ENCODE peak calls at places on chromosomes 16 and 17, in four cellular contexts. K is HepG2, W is K562, M is GM12878. P is an unnamed sample.

GRCh38 chr17:14295676-14296075 is 5.2 kb upstream of the HS3ST3B1 start:
- DNase-seq in M (no peak), K (no peak), W (no peak), P (no peak)

GRCh38 chr16:70522216-70523000 is 946 bp downstream of the COG4 start:
- DNase-seq in M (no peak), K (no peak), W (no peak), P (no peak)

GRCh38 chr17:26807024-26807423 is 486.9 kb upstream of the WSB1 start:
- DNase-seq in K (no peak), M (no peak), W (no peak), P (no peak)

GRCh38 chr17:4032245-4032644 is 68.0 kb upstream of the ATP2A3 start:
- DNase-seq in W (no peak), M (no peak), K (no peak), P (no peak)

GRCh38 chr17:4485676-4486646 is 12.7 kb upstream of the SPNS2 start:
- DNase-seq in K (no peak), M (no peak), W (no peak), P (no peak)

GRCh38 chr16:31354394-31355291 is at the start of gene ITGAX:
- DNase-seq in M (peak), K (no peak), W (peak), P (no peak)

GRCh38 chr16:5450435-5451104 is 353.0 kb upstream of the EEF2KMT start:
- DNase-seq in W (no peak), K (no peak), M (no peak), P (no peak)

GRCh38 chr17:2056221-2057129 is 1.6 kb downstream of the HIC1 start:
- DNase-seq in W (no peak), M (no peak), K (no peak), P (no peak)

GRCh38 chr16:65123846-65124513 is 2.1 kb upstream of the CDH11 start:
- DNase-seq in K (no peak), M (no peak), W (no peak), P (no peak)

GRCh38 chr16:85227262-85227923 is 115.1 kb upstream of the CIBAR2 start:
- DNase-seq in M (peak), K (no peak), W (no peak), P (no peak)

GRCh38 chr16:56355221-56355620 is 70.1 kb downstream of the AMFR start:
- DNase-seq in M (no peak), W (no peak), K (no peak), P (no peak)

GRCh38 chr17:39740357-39741111 is 2.8 kb downstream of the GRB7 start:
- DNase-seq in W (peak), K (peak), M (no peak), P (no peak)

GRCh38 chr17:64354824-64355535 is 35.7 kb downstream of the PECAM1 start:
- DNase-seq in K (no peak), M (no peak), W (no peak), P (no peak)

GRCh38 chr17:68599091-68599872 is 1.9 kb downstream of the FAM20A start:
- DNase-seq in K (no peak), W (no peak), M (no peak), P (no peak)

GRCh38 chr17:31115168-31115567 is 20.4 kb downstream of the NF1 start:
- DNase-seq in W (no peak), K (no peak), M (no peak), P (no peak)

DNA sequence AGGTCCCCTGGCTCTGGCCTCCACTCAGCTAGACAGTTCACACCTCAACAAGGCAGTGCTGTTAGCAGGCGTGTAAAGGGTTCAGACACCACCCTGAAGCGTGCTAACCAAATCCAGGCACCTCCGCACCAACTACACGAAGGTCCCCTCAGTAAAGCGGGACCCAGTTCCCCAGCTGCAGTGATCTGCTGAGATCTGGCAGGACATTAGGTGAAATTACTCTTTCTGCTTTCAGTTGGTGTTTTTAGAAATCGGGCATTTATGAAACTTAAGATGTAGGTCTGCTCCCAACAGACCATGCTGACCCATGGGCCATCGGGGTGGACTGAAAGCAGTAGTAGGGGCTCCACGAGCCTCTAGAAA is 27.1 kb downstream of the FBXO31 start:
- DNase-seq in M (no peak), W (no peak), K (no peak), P (no peak)
- TF ChIP-seq BHLHE40 in M (no peak), W (no peak), K (no peak), P (no peak)

GRCh38 chr16:719815-720506 is 985 bp upstream of the ANTKMT start:
- DNase-seq in K (peak), M (no peak), W (peak), P (no peak)
- TF ChIP-seq FOXM1 in K (no peak), M (no peak), W (no peak), P (no peak)

GRCh38 chr16:48393843-48394703 is 8.9 kb upstream of the SIAH1 start:
- DNase-seq in M (no peak), K (no peak), W (peak), P (no peak)
- TF ChIP-seq BHLHE40 in M (no peak), K (no peak), W (no peak), P (no peak)

GRCh38 chr17:41333836-41334235 is 16.8 kb downstream of the KRT33A start:
- DNase-seq in K (no peak), W (no peak), M (no peak), P (no peak)
- TF ChIP-seq FOXM1 in K (no peak), W (no peak), M (no peak), P (no peak)

DNA sequence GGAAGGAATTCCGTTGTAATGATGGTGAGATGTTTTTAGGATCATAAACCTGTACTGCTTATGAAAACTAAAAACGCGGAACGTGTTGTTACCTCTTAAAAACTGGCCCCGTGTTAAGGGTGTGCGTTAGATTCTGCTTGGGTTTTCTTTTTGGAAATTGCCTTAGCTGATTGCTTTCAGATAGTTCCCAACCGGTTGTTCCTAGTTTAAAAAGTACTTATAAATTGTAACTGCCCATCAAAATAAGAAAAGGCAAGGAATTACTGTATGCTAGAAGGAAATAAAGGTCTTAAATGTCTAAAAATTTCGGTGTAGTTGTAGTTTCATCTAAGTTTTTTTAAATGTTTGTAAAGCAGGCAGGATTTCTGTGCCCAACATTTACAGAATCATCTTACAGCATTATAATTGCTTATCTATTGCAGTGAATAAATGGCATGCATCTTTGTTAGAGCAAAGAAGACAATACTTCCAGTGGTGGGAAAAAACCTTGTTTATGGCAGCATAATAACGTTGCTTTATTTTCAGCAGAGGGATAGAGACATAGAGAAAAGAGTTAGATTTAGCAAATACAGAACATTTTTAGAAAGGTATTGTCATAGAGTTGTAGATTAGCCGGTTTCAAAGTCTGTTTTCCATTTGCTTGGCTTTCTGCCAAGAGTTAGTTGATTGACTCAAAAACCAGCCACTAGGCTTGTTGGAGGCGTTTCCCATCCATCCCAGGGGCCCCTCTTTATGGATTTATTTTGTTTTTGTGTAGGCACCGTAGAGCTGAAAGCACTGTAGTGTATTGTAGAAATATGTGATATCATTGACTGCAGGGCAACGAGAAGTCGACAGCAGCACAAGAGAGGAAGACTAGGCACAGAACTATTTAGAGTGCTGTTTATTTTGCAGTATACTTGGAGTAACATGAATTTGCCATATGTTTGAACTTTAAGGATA is 1.7 kb downstream of the PPM1D start:
- DNase-seq in M (peak), K (peak), W (peak), P (peak)
- TF ChIP-seq BHLHE40 in M (no peak), K (no peak), W (no peak), P (no peak)

DNA sequence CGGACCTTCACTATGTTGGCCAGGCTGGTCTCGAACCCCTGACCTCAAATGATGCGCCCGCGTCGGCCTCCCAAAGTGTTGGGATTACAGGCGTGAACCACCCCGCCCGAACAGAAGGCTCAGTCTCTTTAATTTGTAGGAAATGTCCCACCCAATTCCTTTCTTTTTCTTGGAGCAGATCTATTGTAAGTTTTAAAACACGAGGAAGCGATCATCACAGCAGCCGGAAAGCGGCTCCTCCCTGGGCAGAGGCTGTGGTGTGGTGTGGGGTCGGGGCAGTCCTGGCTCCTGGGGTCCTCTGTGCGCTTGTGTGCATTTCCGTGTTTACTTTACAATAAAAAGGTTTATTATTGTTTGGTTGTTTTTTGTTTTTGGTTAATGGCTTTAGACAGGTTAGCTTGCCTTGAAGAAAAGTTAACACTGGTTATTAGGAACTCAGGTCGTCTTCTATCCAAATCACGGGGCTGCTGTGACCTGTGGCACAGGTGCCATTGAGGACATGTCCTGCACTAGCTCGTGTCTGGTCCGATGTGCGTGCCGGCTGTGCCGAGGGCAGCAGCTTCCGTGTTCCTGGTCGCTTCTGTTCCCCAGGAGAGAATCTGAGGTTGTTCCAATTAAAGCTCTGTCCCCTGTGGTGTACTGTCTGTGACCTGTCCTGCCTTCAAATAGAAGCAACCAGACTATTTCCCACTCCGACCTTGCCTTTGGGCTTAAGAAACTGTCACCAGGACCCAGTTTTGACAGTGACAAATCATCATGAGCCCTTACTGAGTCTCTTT is 83.1 kb downstream of the SEC14L1 start:
- DNase-seq in K (no peak), M (no peak), W (no peak), P (no peak)
- TF ChIP-seq FOXM1 in K (no peak), M (no peak), W (no peak), P (no peak)

GRCh38 chr16:87563022-87563421 is 39.3 kb upstream of the JPH3 start:
- DNase-seq in W (no peak), M (no peak), K (no peak), P (no peak)

GRCh38 chr16:87559976-87560375 is 42.3 kb upstream of the JPH3 start:
- DNase-seq in M (no peak), K (no peak), W (no peak), P (no peak)

GRCh38 chr16:87562201-87562600 is 40.1 kb upstream of the JPH3 start:
- DNase-seq in M (no peak), W (no peak), K (no peak), P (no peak)

GRCh38 chr16:87560428-87561199 is 41.7 kb upstream of the JPH3 start:
- DNase-seq in M (no peak), W (peak), K (no peak), P (peak)

DNA sequence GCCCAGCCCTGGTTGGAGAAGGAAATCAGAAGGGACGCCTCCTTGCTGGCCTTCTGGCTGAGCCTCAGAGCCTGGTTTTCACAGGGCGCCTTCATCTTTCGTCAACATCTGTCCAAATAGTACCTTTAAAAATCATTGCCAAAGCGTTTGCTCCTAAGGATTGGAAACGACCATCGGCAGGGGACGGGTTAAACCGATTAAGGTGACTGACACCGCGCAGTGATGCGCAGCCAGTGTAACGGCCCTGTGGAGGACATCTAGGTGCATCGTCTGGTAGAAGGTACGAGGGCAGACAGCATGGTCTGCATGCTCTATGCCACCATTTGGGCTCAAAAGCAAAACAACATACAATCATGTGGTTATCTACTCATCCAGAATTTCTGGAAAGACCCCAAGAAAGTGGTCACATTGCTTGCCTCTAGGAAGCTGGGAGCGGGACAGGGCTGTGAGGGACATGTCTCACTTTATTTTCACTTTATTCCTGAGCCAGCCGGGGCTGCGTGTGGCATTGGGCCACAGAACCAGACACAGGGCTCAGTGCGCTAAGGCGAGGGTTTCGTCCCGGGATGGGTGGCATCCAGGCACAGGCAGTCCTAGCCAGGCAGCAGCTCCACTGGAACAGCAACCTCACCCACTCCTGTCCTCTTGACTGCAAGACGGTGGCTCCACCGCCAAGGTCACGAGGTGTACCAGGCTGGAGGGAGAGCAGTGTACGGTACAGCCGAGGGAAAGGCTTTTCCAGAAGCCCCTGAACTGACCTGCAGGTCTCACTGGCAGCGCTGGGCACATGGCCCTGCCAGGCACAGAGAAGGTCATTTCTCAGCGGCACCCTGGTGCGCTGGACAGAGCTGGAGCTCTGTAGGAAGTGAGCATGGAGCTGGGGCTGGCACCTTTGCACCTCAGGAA is 40.9 kb upstream of the JPH3 start:
- DNase-seq in M (no peak), K (no peak), W (no peak), P (no peak)
- TF ChIP-seq BHLHE40 in M (no peak), K (no peak), W (no peak), P (no peak)